ENCODE peak calls at places on chromosomes 12 and 14, in seven cellular contexts. One of them, this sample, is unnamed.

GRCh38 chr12:9365296-9365695 is 157.1 kb upstream of the PZP start:
- DNase-seq in psoas muscle: no peak
- DNase-seq in adrenal gland: no peak
- DNase-seq in RWPE1: no peak
- DNase-seq in GM12878: no peak
- DNase-seq in cardiac muscle cell: no peak
- DNase-seq in caudate nucleus: no peak
- DNase-seq in this sample: no peak

GRCh38 chr14:44941591-44941990 is 20.2 kb downstream of the KLHL28 start:
- DNase-seq in psoas muscle: no peak
- DNase-seq in adrenal gland: no peak
- DNase-seq in RWPE1: no peak
- DNase-seq in GM12878: no peak
- DNase-seq in cardiac muscle cell: no peak
- DNase-seq in caudate nucleus: no peak
- DNase-seq in this sample: no peak

GRCh38 chr14:55097894-55098560 is 31.0 kb upstream of the LGALS3 start:
- DNase-seq in psoas muscle: no peak
- DNase-seq in adrenal gland: no peak
- DNase-seq in RWPE1: no peak
- DNase-seq in GM12878: peak
- DNase-seq in cardiac muscle cell: no peak
- DNase-seq in caudate nucleus: no peak
- DNase-seq in this sample: no peak

GRCh38 chr14:88962356-88962755 is 137.9 kb downstream of the TTC8 start:
- DNase-seq in psoas muscle: no peak
- DNase-seq in adrenal gland: no peak
- DNase-seq in RWPE1: no peak
- DNase-seq in GM12878: no peak
- DNase-seq in cardiac muscle cell: no peak
- DNase-seq in caudate nucleus: no peak
- DNase-seq in this sample: no peak

GRCh38 chr12:106303202-106303820 is 778 bp downstream of the TCP11L2 start:
- DNase-seq in psoas muscle: peak
- DNase-seq in adrenal gland: peak
- DNase-seq in RWPE1: peak
- DNase-seq in GM12878: no peak
- DNase-seq in cardiac muscle cell: peak
- DNase-seq in caudate nucleus: peak
- DNase-seq in this sample: peak

GRCh38 chr12:74245458-74245857 is 292.2 kb upstream of the ATXN7L3B start:
- DNase-seq in psoas muscle: no peak
- DNase-seq in adrenal gland: no peak
- DNase-seq in RWPE1: no peak
- DNase-seq in GM12878: no peak
- DNase-seq in cardiac muscle cell: no peak
- DNase-seq in caudate nucleus: no peak
- DNase-seq in this sample: no peak

GRCh38 chr12:119204716-119205285 is 26.1 kb downstream of the HSPB8 start:
- DNase-seq in psoas muscle: no peak
- DNase-seq in adrenal gland: no peak
- DNase-seq in RWPE1: no peak
- DNase-seq in GM12878: no peak
- DNase-seq in cardiac muscle cell: no peak
- DNase-seq in caudate nucleus: no peak
- DNase-seq in this sample: no peak

GRCh38 chr14:62143235-62143634 is 381.0 kb downstream of the SNAPC1 start:
- DNase-seq in psoas muscle: no peak
- DNase-seq in adrenal gland: no peak
- DNase-seq in RWPE1: peak
- DNase-seq in GM12878: no peak
- DNase-seq in cardiac muscle cell: no peak
- DNase-seq in caudate nucleus: no peak
- DNase-seq in this sample: no peak

GRCh38 chr12:107967170-107967569 is 161.9 kb upstream of the WSCD2 start:
- DNase-seq in psoas muscle: no peak
- DNase-seq in adrenal gland: no peak
- DNase-seq in RWPE1: no peak
- DNase-seq in GM12878: no peak
- DNase-seq in cardiac muscle cell: no peak
- DNase-seq in caudate nucleus: no peak
- DNase-seq in this sample: no peak

GRCh38 chr12:93847517-93848452 is 170.6 kb downstream of the CRADD start:
- DNase-seq in psoas muscle: no peak
- DNase-seq in adrenal gland: no peak
- DNase-seq in RWPE1: no peak
- DNase-seq in GM12878: peak
- DNase-seq in cardiac muscle cell: no peak
- DNase-seq in caudate nucleus: no peak
- DNase-seq in this sample: no peak

GRCh38 chr12:42385341-42385841 is 59.4 kb downstream of the PPHLN1 start:
- DNase-seq in psoas muscle: no peak
- DNase-seq in adrenal gland: no peak
- DNase-seq in RWPE1: no peak
- DNase-seq in GM12878: no peak
- DNase-seq in cardiac muscle cell: no peak
- DNase-seq in caudate nucleus: no peak
- DNase-seq in this sample: no peak

GRCh38 chr12:75661927-75662326 is 150.5 kb upstream of the KRR1 start:
- DNase-seq in psoas muscle: no peak
- DNase-seq in adrenal gland: no peak
- DNase-seq in RWPE1: no peak
- DNase-seq in GM12878: no peak
- DNase-seq in cardiac muscle cell: no peak
- DNase-seq in caudate nucleus: no peak
- DNase-seq in this sample: no peak

GRCh38 chr12:59452746-59453145 is 143.1 kb upstream of the SLC16A7 start:
- DNase-seq in psoas muscle: no peak
- DNase-seq in adrenal gland: no peak
- DNase-seq in RWPE1: no peak
- DNase-seq in GM12878: no peak
- DNase-seq in cardiac muscle cell: peak
- DNase-seq in caudate nucleus: no peak
- DNase-seq in this sample: no peak

GRCh38 chr14:62776300-62776699 is 269.0 kb downstream of the KCNH5 start:
- DNase-seq in psoas muscle: no peak
- DNase-seq in adrenal gland: no peak
- DNase-seq in RWPE1: no peak
- DNase-seq in GM12878: no peak
- DNase-seq in cardiac muscle cell: no peak
- DNase-seq in caudate nucleus: no peak
- DNase-seq in this sample: no peak

GRCh38 chr14:76708771-76709170 is 52.5 kb upstream of the VASH1 start:
- DNase-seq in psoas muscle: no peak
- DNase-seq in adrenal gland: peak
- DNase-seq in RWPE1: no peak
- DNase-seq in GM12878: no peak
- DNase-seq in cardiac muscle cell: no peak
- DNase-seq in caudate nucleus: no peak
- DNase-seq in this sample: no peak

GRCh38 chr14:40229676-40230075 is 797.4 kb upstream of the FBXO33 start:
- DNase-seq in psoas muscle: no peak
- DNase-seq in adrenal gland: no peak
- DNase-seq in RWPE1: no peak
- DNase-seq in GM12878: no peak
- DNase-seq in cardiac muscle cell: no peak
- DNase-seq in caudate nucleus: no peak
- DNase-seq in this sample: no peak

GRCh38 chr14:95482967-95483842 is 33.2 kb downstream of the SYNE3 start:
- DNase-seq in psoas muscle: peak
- DNase-seq in adrenal gland: peak
- DNase-seq in RWPE1: peak
- DNase-seq in GM12878: no peak
- DNase-seq in cardiac muscle cell: no peak
- DNase-seq in caudate nucleus: no peak
- DNase-seq in this sample: no peak

GRCh38 chr12:65823481-65824313 is 586 bp upstream of the HMGA2 start:
- DNase-seq in psoas muscle: peak
- DNase-seq in adrenal gland: peak
- DNase-seq in RWPE1: peak
- DNase-seq in GM12878: no peak
- DNase-seq in cardiac muscle cell: peak
- DNase-seq in caudate nucleus: no peak
- DNase-seq in this sample: no peak

GRCh38 chr12:129075451-129076208 is 222.4 kb downstream of the GLT1D1 start:
- DNase-seq in psoas muscle: no peak
- DNase-seq in adrenal gland: no peak
- DNase-seq in RWPE1: no peak
- DNase-seq in GM12878: no peak
- DNase-seq in cardiac muscle cell: no peak
- DNase-seq in caudate nucleus: no peak
- DNase-seq in this sample: no peak

GRCh38 chr12:26961803-26962202 is 23.5 kb downstream of the FGFR1OP2 start:
- DNase-seq in psoas muscle: no peak
- DNase-seq in adrenal gland: no peak
- DNase-seq in RWPE1: no peak
- DNase-seq in GM12878: no peak
- DNase-seq in cardiac muscle cell: no peak
- DNase-seq in caudate nucleus: no peak
- DNase-seq in this sample: no peak

GRCh38 chr14:26448181-26448855 is 149.5 kb downstream of the NOVA1 start:
- DNase-seq in psoas muscle: no peak
- DNase-seq in adrenal gland: no peak
- DNase-seq in RWPE1: no peak
- DNase-seq in GM12878: no peak
- DNase-seq in cardiac muscle cell: peak
- DNase-seq in caudate nucleus: no peak
- DNase-seq in this sample: no peak

GRCh38 chr12:111367661-111368221 is 1.2 kb downstream of the PHETA1 start:
- DNase-seq in psoas muscle: no peak
- DNase-seq in adrenal gland: peak
- DNase-seq in RWPE1: no peak
- DNase-seq in GM12878: no peak
- DNase-seq in cardiac muscle cell: no peak
- DNase-seq in caudate nucleus: no peak
- DNase-seq in this sample: no peak

GRCh38 chr12:52007158-52007921 is 594 bp downstream of the TAMALIN start:
- DNase-seq in psoas muscle: peak
- DNase-seq in adrenal gland: no peak
- DNase-seq in RWPE1: no peak
- DNase-seq in GM12878: no peak
- DNase-seq in cardiac muscle cell: no peak
- DNase-seq in caudate nucleus: no peak
- DNase-seq in this sample: peak

GRCh38 chr14:103392572-103392971 is 7.4 kb downstream of the MARK3 start:
- DNase-seq in psoas muscle: no peak
- DNase-seq in adrenal gland: no peak
- DNase-seq in RWPE1: no peak
- DNase-seq in GM12878: no peak
- DNase-seq in cardiac muscle cell: no peak
- DNase-seq in caudate nucleus: no peak
- DNase-seq in this sample: no peak

GRCh38 chr14:70889555-70889954 is 17.7 kb upstream of the PCNX1 start:
- DNase-seq in psoas muscle: no peak
- DNase-seq in adrenal gland: no peak
- DNase-seq in RWPE1: no peak
- DNase-seq in GM12878: no peak
- DNase-seq in cardiac muscle cell: no peak
- DNase-seq in caudate nucleus: no peak
- DNase-seq in this sample: no peak

GRCh38 chr14:24080142-24080530 is 8.8 kb downstream of the CPNE6 start:
- DNase-seq in psoas muscle: no peak
- DNase-seq in adrenal gland: no peak
- DNase-seq in RWPE1: no peak
- DNase-seq in GM12878: no peak
- DNase-seq in cardiac muscle cell: no peak
- DNase-seq in caudate nucleus: no peak
- DNase-seq in this sample: no peak
- H3K27ac ChIP-seq in psoas muscle: no peak
- H3K27ac ChIP-seq in adrenal gland: no peak
- H3K27ac ChIP-seq in RWPE1: peak
- H3K27ac ChIP-seq in GM12878: no peak
- H3K27ac ChIP-seq in cardiac muscle cell: no peak
- H3K27ac ChIP-seq in caudate nucleus: no peak
- H3K27ac ChIP-seq in this sample: no peak

DNA sequence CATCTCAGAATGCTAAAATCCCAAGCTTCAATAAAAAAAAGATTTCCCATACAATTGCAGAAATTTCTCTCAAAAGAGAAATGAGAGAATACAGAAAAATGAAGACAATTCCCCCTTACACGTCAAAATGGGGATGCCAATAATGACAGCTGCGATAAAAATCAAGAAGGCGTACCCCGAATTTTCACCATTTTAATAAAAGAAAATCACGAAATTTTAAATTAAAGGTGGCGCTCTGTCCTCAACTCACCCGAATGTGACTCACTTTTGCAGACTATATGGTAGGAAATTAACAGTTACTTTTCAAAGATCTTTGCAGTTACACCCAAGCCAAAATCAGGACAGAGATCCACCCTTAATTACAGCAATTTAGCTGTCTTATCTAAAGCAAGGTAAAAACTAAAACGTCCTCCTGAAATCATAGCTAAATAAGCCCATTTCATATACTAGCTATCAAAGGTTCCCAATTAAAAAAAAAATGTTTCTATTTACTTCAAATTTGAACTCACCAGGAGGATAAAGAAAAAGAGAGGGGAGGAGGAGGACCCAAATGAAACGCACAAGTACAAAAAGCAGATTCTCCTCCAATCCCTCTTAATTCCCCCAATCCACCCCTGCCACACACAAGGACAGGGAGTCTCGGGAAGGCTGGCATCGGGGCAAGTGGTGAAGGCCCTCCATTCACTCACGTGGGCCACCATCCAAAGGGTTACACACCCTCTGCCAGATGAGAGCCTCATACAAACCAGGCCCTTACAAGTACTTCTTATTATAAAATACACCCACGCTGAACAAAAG is 1.9 kb downstream of the ATP2B1 start:
- DNase-seq in psoas muscle: peak
- DNase-seq in adrenal gland: peak
- DNase-seq in RWPE1: no peak
- DNase-seq in GM12878: no peak
- DNase-seq in cardiac muscle cell: peak
- DNase-seq in caudate nucleus: no peak
- DNase-seq in this sample: no peak
- H3K27ac ChIP-seq in psoas muscle: no peak
- H3K27ac ChIP-seq in adrenal gland: no peak
- H3K27ac ChIP-seq in RWPE1: peak
- H3K27ac ChIP-seq in GM12878: peak
- H3K27ac ChIP-seq in cardiac muscle cell: no peak
- H3K27ac ChIP-seq in caudate nucleus: peak
- H3K27ac ChIP-seq in this sample: no peak

DNA sequence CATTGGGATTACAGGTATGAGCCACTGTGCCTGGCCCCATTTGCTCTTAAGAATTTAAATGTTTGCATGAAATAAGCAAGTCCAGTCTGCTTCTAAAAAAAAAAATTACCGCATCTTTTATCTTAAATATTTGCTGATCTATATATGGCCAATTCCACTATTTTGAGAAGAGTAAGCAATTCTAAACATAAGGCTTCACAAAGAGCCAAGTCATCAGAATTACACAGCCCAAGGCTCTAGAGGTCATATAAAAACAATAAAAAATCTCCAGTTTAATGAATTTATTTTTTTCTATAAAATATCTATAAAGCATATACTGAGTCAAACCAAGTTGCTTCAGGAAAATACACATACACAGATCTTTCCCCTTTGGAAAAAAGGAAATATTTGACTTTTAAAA is 79.0 kb upstream of the CPNE8 start:
- DNase-seq in psoas muscle: no peak
- DNase-seq in adrenal gland: no peak
- DNase-seq in RWPE1: no peak
- DNase-seq in GM12878: no peak
- DNase-seq in cardiac muscle cell: no peak
- DNase-seq in caudate nucleus: no peak
- DNase-seq in this sample: no peak
- H3K27ac ChIP-seq in psoas muscle: no peak
- H3K27ac ChIP-seq in adrenal gland: no peak
- H3K27ac ChIP-seq in RWPE1: no peak
- H3K27ac ChIP-seq in GM12878: no peak
- H3K27ac ChIP-seq in cardiac muscle cell: no peak
- H3K27ac ChIP-seq in caudate nucleus: no peak
- H3K27ac ChIP-seq in this sample: no peak

GRCh38 chr14:52351561-52352491 is 37.7 kb downstream of the PTGER2 start:
- DNase-seq in psoas muscle: no peak
- DNase-seq in adrenal gland: no peak
- DNase-seq in RWPE1: no peak
- DNase-seq in GM12878: peak
- DNase-seq in cardiac muscle cell: no peak
- DNase-seq in caudate nucleus: no peak
- DNase-seq in this sample: peak
- H3K27ac ChIP-seq in psoas muscle: no peak
- H3K27ac ChIP-seq in adrenal gland: peak
- H3K27ac ChIP-seq in RWPE1: no peak
- H3K27ac ChIP-seq in GM12878: no peak
- H3K27ac ChIP-seq in cardiac muscle cell: peak
- H3K27ac ChIP-seq in caudate nucleus: no peak
- H3K27ac ChIP-seq in this sample: peak

This sample was measured in CD4-positive, alpha-beta T cell.